ENCODE peak calls at places on chromosome 22, in five cellular contexts. One of them, this sample, is unnamed.

GRCh38 chr22:39789794-39790193 is 103.8 kb downstream of the ENTHD1 start:
- DNase-seq in upper lobe of right lung: no peak
- DNase-seq in fibroblast of the conjunctiva: no peak
- DNase-seq in osteocyte: no peak
- DNase-seq in retinal pigment epithelial cell: no peak
- DNase-seq in this sample: no peak

GRCh38 chr22:46556775-46557174 is 19.4 kb upstream of the CELSR1 start:
- DNase-seq in upper lobe of right lung: no peak
- DNase-seq in fibroblast of the conjunctiva: no peak
- DNase-seq in osteocyte: no peak
- DNase-seq in retinal pigment epithelial cell: no peak
- DNase-seq in this sample: no peak

GRCh38 chr22:35863432-35863831 is 145.8 kb downstream of the APOL5 start:
- DNase-seq in upper lobe of right lung: no peak
- DNase-seq in fibroblast of the conjunctiva: no peak
- DNase-seq in osteocyte: no peak
- DNase-seq in retinal pigment epithelial cell: no peak
- DNase-seq in this sample: no peak

GRCh38 chr22:35620624-35621245 is 3.6 kb upstream of the MB start:
- DNase-seq in upper lobe of right lung: no peak
- DNase-seq in fibroblast of the conjunctiva: no peak
- DNase-seq in osteocyte: no peak
- DNase-seq in retinal pigment epithelial cell: no peak
- DNase-seq in this sample: no peak

GRCh38 chr22:29706991-29707390 is 12.8 kb upstream of the CABP7 start:
- DNase-seq in upper lobe of right lung: no peak
- DNase-seq in fibroblast of the conjunctiva: no peak
- DNase-seq in osteocyte: no peak
- DNase-seq in retinal pigment epithelial cell: no peak
- DNase-seq in this sample: no peak

GRCh38 chr22:35630387-35630793 is 13.3 kb upstream of the MB start:
- DNase-seq in upper lobe of right lung: peak
- DNase-seq in fibroblast of the conjunctiva: no peak
- DNase-seq in osteocyte: no peak
- DNase-seq in retinal pigment epithelial cell: no peak
- DNase-seq in this sample: no peak

GRCh38 chr22:50085211-50085999 is at the start of gene MLC1:
- DNase-seq in upper lobe of right lung: no peak
- DNase-seq in fibroblast of the conjunctiva: no peak
- DNase-seq in osteocyte: no peak
- DNase-seq in retinal pigment epithelial cell: no peak
- DNase-seq in this sample: no peak

GRCh38 chr22:37340331-37341262 is 58.3 kb downstream of the CYTH4 start:
- DNase-seq in upper lobe of right lung: no peak
- DNase-seq in fibroblast of the conjunctiva: no peak
- DNase-seq in osteocyte: no peak
- DNase-seq in retinal pigment epithelial cell: no peak
- DNase-seq in this sample: no peak

GRCh38 chr22:17717708-17718107 is 56.6 kb downstream of the BID start:
- DNase-seq in upper lobe of right lung: no peak
- DNase-seq in fibroblast of the conjunctiva: no peak
- DNase-seq in osteocyte: no peak
- DNase-seq in retinal pigment epithelial cell: no peak
- DNase-seq in this sample: no peak

GRCh38 chr22:36027579-36027959 is 1.1 kb downstream of the RBFOX2 start:
- DNase-seq in upper lobe of right lung: no peak
- DNase-seq in fibroblast of the conjunctiva: no peak
- DNase-seq in osteocyte: peak
- DNase-seq in retinal pigment epithelial cell: no peak
- DNase-seq in this sample: no peak

GRCh38 chr22:39405346-39406085 is 5.9 kb downstream of the TAB1 start:
- DNase-seq in upper lobe of right lung: no peak
- DNase-seq in fibroblast of the conjunctiva: peak
- DNase-seq in osteocyte: no peak
- DNase-seq in retinal pigment epithelial cell: peak
- DNase-seq in this sample: no peak

This sample was measured in type B pancreatic cell.